ENCODE peak calls at places on chromosomes 11 and 22, in nine cellular contexts. O is NCI-H345; U is activated CD4-positive, alpha-beta memory T cell treated with anti-CD3 and anti-CD28 coated beads for 36 hours; P is D341Med; A is MG63; Q is kidney epithelial cell; N is AG10803; J is NCI-H1092 treated with DMSO at 0.1 percent for 48 hours; W is naive thymus-derived CD8-positive, alpha-beta T cell. L is an unnamed sample.

GRCh38 chr22:26406118-26406517 is 22.9 kb upstream of the ASPHD2 start:
- DNase-seq in O (peak; percentile 45), U (no peak), P (no peak), A (peak; percentile 86), Q (no peak), N (peak; percentile 17), J (peak; percentile 97), W (no peak), L (no peak)

GRCh38 chr11:10326080-10326964 is 21.4 kb downstream of the ADM start:
- DNase-seq in O (no peak), U (no peak), P (no peak), A (peak; percentile 86), Q (no peak), N (peak; percentile 64), J (no peak), W (no peak), L (peak; percentile 56)

GRCh38 chr11:38824573-38824972 is 2226.5 kb upstream of the RAG2 start:
- DNase-seq in O (no peak), U (no peak), P (peak; percentile 22), A (no peak), Q (no peak), N (no peak), J (no peak), W (no peak), L (no peak)

GRCh38 chr11:126840201-126840886 is 160.2 kb downstream of the KIRREL3 start:
- DNase-seq in O (no peak), U (no peak), P (no peak), A (no peak), Q (no peak), N (peak; percentile 71), J (no peak), W (no peak), L (no peak)

GRCh38 chr22:19959587-19960490 is 18.2 kb upstream of the TXNRD2 start:
- DNase-seq in O (no peak), U (no peak), P (no peak), A (no peak), Q (no peak), N (no peak), J (no peak), W (no peak), L (peak; percentile 35)

GRCh38 chr11:84800755-84801346 is 826.3 kb downstream of the DLG2 start:
- DNase-seq in O (no peak), U (no peak), P (peak; percentile 39), A (no peak), Q (no peak), N (peak; percentile 66), J (peak; percentile 14), W (no peak), L (no peak)

GRCh38 chr11:12473366-12473765 is 96.0 kb downstream of the PARVA start:
- DNase-seq in O (no peak), U (no peak), P (no peak), A (no peak), Q (no peak), N (no peak), J (no peak), W (no peak), L (no peak)

GRCh38 chr11:13334068-13334785 is 56.6 kb downstream of the BMAL1 start:
- DNase-seq in O (no peak), U (no peak), P (no peak), A (no peak), Q (no peak), N (no peak), J (no peak), W (no peak), L (no peak)

GRCh38 chr22:35629406-35630234 is 12.5 kb upstream of the MB start:
- DNase-seq in O (no peak), U (peak; percentile 84), P (no peak), A (peak; percentile 98), Q (peak; percentile 94), N (peak; percentile 99), J (no peak), W (no peak), L (peak; percentile 63)

GRCh38 chr11:132177106-132177505 is 806.7 kb downstream of the NTM start:
- DNase-seq in O (no peak), U (no peak), P (no peak), A (no peak), Q (peak; percentile 19), N (peak; percentile 56), J (no peak), W (no peak), L (no peak)

GRCh38 chr22:48257690-48258065 is 1495.2 kb downstream of the TBC1D22A start:
- DNase-seq in O (no peak), U (no peak), P (no peak), A (no peak), Q (no peak), N (peak; percentile 33), J (no peak), W (no peak), L (no peak)

GRCh38 chr22:23562186-23562585 is 17.9 kb downstream of the IGLL1 start:
- DNase-seq in O (no peak), U (no peak), P (no peak), A (no peak), Q (no peak), N (no peak), J (no peak), W (no peak), L (no peak)

GRCh38 chr22:24554316-24555159 is at the start of gene GUCD1:
- DNase-seq in O (no peak), U (peak; percentile 43), P (no peak), A (peak; percentile 37), Q (no peak), N (peak; percentile 37), J (no peak), W (no peak), L (peak; percentile 42)

GRCh38 chr11:120194166-120194565 is 16.7 kb upstream of the OAF start:
- DNase-seq in O (no peak), U (no peak), P (no peak), A (no peak), Q (no peak), N (no peak), J (no peak), W (no peak), L (no peak)

L was measured in left ventricle myocardium superior.